ENCODE peak calls at places on chromosomes 6 and 20, in nine cellular contexts. C is ovary; D is activated CD4-positive, alpha-beta T cell treated with anti-CD3 and anti-CD28 coated beads, Interleukin-2, amount 10 ng/mL, durations not matched to agents 7 days and 5 days; Z is D721Med; Y is central memory CD4-positive, alpha-beta T cell; G is activated CD4-positive, CD25-positive, alpha-beta regulatory T cell; Q is NCI-H69; L is activated T-helper 1 cell treated with Interleukin-2 at 50 U/mL for 16 hours; J is HTR-8/SVneo. A is an unnamed sample.

GRCh38 chr6:81171991-81172740 is 580.3 kb downstream of the TENT5A start:
- DNase-seq in C (peak), D (no peak), Z (no peak), Y (no peak), G (no peak), Q (no peak), L (no peak), J (no peak), A (no peak)

GRCh38 chr6:19180348-19181073 is 656.7 kb upstream of the ID4 start:
- DNase-seq in C (peak), D (no peak), Z (no peak), Y (no peak), G (no peak), Q (no peak), L (no peak), J (no peak), A (no peak)

GRCh38 chr6:166971271-166971670 is 14.9 kb upstream of the RNASET2 start:
- DNase-seq in C (no peak), D (no peak), Z (no peak), Y (no peak), G (no peak), Q (no peak), L (no peak), J (no peak), A (no peak)

GRCh38 chr6:21278078-21278790 is 315.3 kb upstream of the SOX4 start:
- DNase-seq in C (peak), D (no peak), Z (no peak), Y (no peak), G (no peak), Q (no peak), L (no peak), J (no peak), A (no peak)

GRCh38 chr20:5658897-5659296 is 91.3 kb upstream of the SHLD1 start:
- DNase-seq in C (peak), D (peak), Z (no peak), Y (peak), G (no peak), Q (peak), L (no peak), J (no peak), A (peak)

GRCh38 chr6:108105584-108105983 is 31.0 kb upstream of the OSTM1 start:
- DNase-seq in C (no peak), D (no peak), Z (no peak), Y (no peak), G (no peak), Q (no peak), L (no peak), J (no peak), A (no peak)

GRCh38 chr20:46215913-46216707 is 92.2 kb downstream of the CDH22 start:
- DNase-seq in C (no peak), D (no peak), Z (peak), Y (no peak), G (no peak), Q (no peak), L (no peak), J (peak), A (peak)

GRCh38 chr6:35731414-35731735 is 5.5 kb upstream of the ARMC12 start:
- DNase-seq in C (peak), D (peak), Z (peak), Y (peak), G (peak), Q (peak), L (peak), J (peak), A (peak)

GRCh38 chr20:60788070-60788469 is 464.0 kb upstream of the CDH4 start:
- DNase-seq in C (no peak), D (no peak), Z (no peak), Y (no peak), G (no peak), Q (no peak), L (no peak), J (no peak), A (no peak)

GRCh38 chr6:109118337-109118736 is 23.0 kb downstream of the CEP57L1 start:
- DNase-seq in C (no peak), D (no peak), Z (no peak), Y (no peak), G (no peak), Q (peak), L (no peak), J (no peak), A (no peak)

A was measured in RWPE2.